ENCODE peak calls at places on chromosomes 11 and 22, in four cellular contexts. R is transverse colon; P is effector memory CD4-positive, alpha-beta T cell; W is activated naive CD4-positive, alpha-beta T cell. D is an unnamed sample.

GRCh38 chr22:43085658-43086606 is 3.3 kb downstream of the TTLL1 start:
- DNase-seq in P (no peak), W (no peak), R (peak), D (no peak)

GRCh38 chr11:75233688-75234295 is 6.8 kb upstream of the TPBGL start:
- DNase-seq in R (no peak), W (no peak), P (no peak), D (no peak)

GRCh38 chr11:102546923-102547471 is 16.4 kb upstream of the MMP7 start:
- DNase-seq in P (no peak), R (no peak), W (no peak), D (no peak)

GRCh38 chr11:114001416-114001815 is 26.5 kb downstream of the HTR3A start:
- DNase-seq in P (no peak), W (no peak), R (peak), D (no peak)

GRCh38 chr11:11316651-11317050 is 36.4 kb downstream of the CSNK2A3 start:
- DNase-seq in R (no peak), P (no peak), W (no peak), D (no peak)

GRCh38 chr11:10483584-10483983 is 28.5 kb downstream of the AMPD3 start:
- DNase-seq in R (no peak), W (no peak), P (no peak), D (no peak)

GRCh38 chr22:37080438-37080837 is 28.9 kb downstream of the KCTD17 start:
- DNase-seq in R (no peak), W (no peak), P (no peak), D (no peak)

GRCh38 chr11:66373261-66373660 is 1.7 kb upstream of the SLC29A2 start:
- DNase-seq in P (no peak), R (no peak), W (no peak), D (no peak)

GRCh38 chr11:21921151-21921550 is 271.7 kb upstream of the ANO5 start:
- DNase-seq in P (no peak), W (no peak), R (no peak), D (no peak)

GRCh38 chr22:40008726-40009125 is 14.0 kb downstream of the FAM83F start:
- DNase-seq in P (no peak), R (no peak), W (no peak), D (no peak)

GRCh38 chr11:69817265-69818236 is 1.7 kb downstream of the FGF3 start:
- DNase-seq in W (no peak), P (no peak), R (no peak), D (no peak)

GRCh38 chr11:62905286-62905685 is 15.9 kb downstream of the CHRM1 start:
- DNase-seq in R (no peak), P (no peak), W (no peak), D (no peak)

GRCh38 chr11:7512525-7513209 is 1.1 kb upstream of the PPFIBP2 start:
- DNase-seq in R (peak), W (no peak), P (no peak), D (peak)

GRCh38 chr11:61957028-61957770 is 7.0 kb downstream of the BEST1 start:
- DNase-seq in W (no peak), P (no peak), R (no peak), D (no peak)

GRCh38 chr11:128734439-128735224 is 40.8 kb downstream of the FLI1 start:
- DNase-seq in P (no peak), W (no peak), R (peak), D (no peak)

GRCh38 chr22:45553333-45554039 is 50.8 kb downstream of the FBLN1 start:
- DNase-seq in W (peak), R (peak), P (no peak), D (peak)

GRCh38 chr11:72781313-72782080 is 12.3 kb downstream of the STARD10 start:
- DNase-seq in W (no peak), R (peak), P (peak), D (peak)

GRCh38 chr11:130897262-130898182 is 18.8 kb downstream of the SNX19 start:
- DNase-seq in P (no peak), R (peak), W (no peak), D (no peak)

GRCh38 chr22:49321477-49322055 is 506.1 kb downstream of the BRD1 start:
- DNase-seq in P (no peak), W (no peak), R (no peak), D (no peak)

GRCh38 chr11:72954860-72955259 is 140.6 kb downstream of the ATG16L2 start:
- DNase-seq in P (no peak), W (no peak), R (no peak), D (no peak)

GRCh38 chr11:61090982-61091372 is 11.3 kb upstream of the CD5 start:
- DNase-seq in R (no peak), W (no peak), P (no peak), D (no peak)

D was measured in effector CD8-positive, alpha-beta T cell.